ENCODE peak calls at places on chromosomes 3 and 15, in nine cellular contexts. U is GM23338; P is left lung; O is CD4-positive, alpha-beta memory T cell; D is cardiac muscle cell; I is heart left ventricle; C is DND-41; F is iPS DF 6.9; W is adrenal gland. V is an unnamed sample. For H3K27me3, the result is how much of the 10 kb centered on the place peaks cover.

GRCh38 chr15:59105839-59106238 is 893 bp downstream of the CCNB2 start:
- DNase-seq in U (peak), P (no peak), O (no peak), D (no peak), I (no peak), C (no peak), F (no peak), W (no peak), V (no peak)

GRCh38 chr3:197083486-197083885 is 53.9 kb upstream of the MELTF start:
- DNase-seq in U (no peak), P (no peak), O (no peak), D (no peak), I (peak), C (no peak), F (no peak), W (no peak), V (no peak)

GRCh38 chr3:160748226-160748625 is 7.8 kb upstream of the PPM1L start:
- DNase-seq in U (no peak), P (no peak), O (no peak), D (peak), I (no peak), C (no peak), F (no peak), W (peak), V (no peak)

GRCh38 chr3:157079677-157080369 is 80.1 kb downstream of the CCNL1 start:
- DNase-seq in U (no peak), P (no peak), O (no peak), D (no peak), I (no peak), C (no peak), F (no peak), W (no peak), V (no peak)

GRCh38 chr3:138625707-138626365 is 17.3 kb downstream of the FAIM start:
- DNase-seq in U (no peak), P (no peak), O (no peak), D (no peak), I (no peak), C (no peak), F (no peak), W (no peak), V (no peak)

GRCh38 chr15:73892446-73893226 is 19.3 kb downstream of the TBC1D21 start:
- DNase-seq in U (no peak), P (no peak), O (no peak), D (no peak), I (no peak), C (no peak), F (no peak), W (no peak), V (no peak)

GRCh38 chr3:101972430-101973162 is 123.3 kb downstream of the NFKBIZ start:
- DNase-seq in U (no peak), P (no peak), O (no peak), D (no peak), I (no peak), C (no peak), F (no peak), W (no peak), V (peak)

GRCh38 chr15:57777034-57777433 is 70.5 kb downstream of the POLR2M start:
- DNase-seq in U (no peak), P (no peak), O (no peak), D (no peak), I (no peak), C (peak), F (no peak), W (no peak), V (no peak)

GRCh38 chr3:58535531-58536500 is 1.2 kb downstream of the ACOX2 start:
- DNase-seq in U (no peak), P (no peak), O (no peak), D (no peak), I (no peak), C (no peak), F (no peak), W (no peak), V (no peak)

GRCh38 chr3:58049143-58049785 is 41.0 kb downstream of the FLNB start:
- DNase-seq in U (peak), P (no peak), O (no peak), D (peak), I (peak), C (no peak), F (peak), W (peak), V (no peak)

GRCh38 chr15:74376825-74377581 is 9.6 kb upstream of the CYP11A1 start:
- DNase-seq in U (no peak), P (no peak), O (no peak), D (no peak), I (no peak), C (no peak), F (no peak), W (no peak), V (no peak)

GRCh38 chr3:13213911-13214846 is 140.9 kb upstream of the IQSEC1 start:
- DNase-seq in U (no peak), P (peak), O (no peak), D (no peak), I (no peak), C (no peak), F (no peak), W (no peak), V (no peak)

GRCh38 chr3:179971280-179971679 is 65.5 kb downstream of the PEX5L start:
- DNase-seq in U (no peak), P (no peak), O (no peak), D (no peak), I (no peak), C (no peak), F (no peak), W (no peak), V (no peak)

GRCh38 chr3:115436767-115437301 is 186.5 kb upstream of the GAP43 start:
- DNase-seq in U (peak), P (no peak), O (no peak), D (no peak), I (no peak), C (no peak), F (no peak), W (peak), V (no peak)

GRCh38 chr3:100159564-100160153 is 45.4 kb upstream of the FILIP1L start:
- DNase-seq in U (no peak), P (no peak), O (no peak), D (no peak), I (no peak), C (no peak), F (no peak), W (no peak), V (no peak)

GRCh38 chr15:42130246-42130986 is 26.0 kb downstream of the PLA2G4F start:
- DNase-seq in U (no peak), P (no peak), O (no peak), D (no peak), I (no peak), C (no peak), F (no peak), W (no peak), V (no peak)

GRCh38 chr3:36843065-36844051 is 79.0 kb upstream of the DCLK3 start:
- DNase-seq in U (peak), P (no peak), O (peak), D (peak), I (no peak), C (peak), F (peak), W (no peak), V (peak)

GRCh38 chr3:99753268-99753975 is 64.2 kb upstream of the CMSS1 start:
- DNase-seq in U (peak), P (no peak), O (peak), D (peak), I (no peak), C (peak), F (peak), W (no peak), V (peak)

GRCh38 chr3:172231318-172231901 is 192.0 kb downstream of the FNDC3B start:
- DNase-seq in U (no peak), P (no peak), O (no peak), D (no peak), I (no peak), C (no peak), F (no peak), W (no peak), V (no peak)

GRCh38 chr15:29698030-29698701 is 124.1 kb downstream of the TJP1 start:
- DNase-seq in U (no peak), P (no peak), O (no peak), D (no peak), I (no peak), C (no peak), F (no peak), W (no peak), V (no peak)

GRCh38 chr3:69938061-69938460 is 61.5 kb upstream of the SAMMSON start:
- DNase-seq in U (no peak), P (no peak), O (no peak), D (no peak), I (no peak), C (no peak), F (no peak), W (no peak), V (no peak)

GRCh38 chr3:44476181-44476599 is 1.3 kb downstream of the ZNF445 start:
- DNase-seq in U (no peak), P (no peak), O (peak), D (no peak), I (no peak), C (peak), F (no peak), W (no peak), V (peak)

GRCh38 chr3:48505146-48505545 is 1.2 kb upstream of the SHISA5 start:
- DNase-seq in U (no peak), P (no peak), O (no peak), D (no peak), I (no peak), C (no peak), F (no peak), W (no peak), V (no peak)

GRCh38 chr3:114333180-114333922 is 39.5 kb downstream of the TIGIT start:
- DNase-seq in U (peak), P (no peak), O (no peak), D (no peak), I (no peak), C (no peak), F (no peak), W (no peak), V (no peak)

DNA sequence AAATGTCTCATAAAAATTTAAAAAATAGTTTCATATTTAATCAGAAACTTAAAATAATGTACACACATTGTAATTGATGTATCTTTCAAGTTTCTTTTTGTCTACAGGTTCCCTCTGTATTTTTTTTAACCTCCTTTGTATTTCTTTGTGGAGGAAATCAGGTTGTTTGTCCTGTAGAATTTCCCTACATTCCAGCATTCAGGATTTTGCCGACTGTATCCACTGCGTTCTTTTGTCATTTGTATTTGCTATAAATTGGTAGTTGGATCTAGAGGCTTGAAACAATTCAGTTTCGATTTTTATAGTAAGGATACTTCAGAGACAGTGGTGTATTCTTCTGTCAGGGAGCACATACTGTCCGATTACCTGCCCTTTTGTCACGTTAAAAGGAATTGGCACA is 367.2 kb downstream of the SOX2 start:
- DNase-seq in U (peak), P (no peak), O (no peak), D (no peak), I (no peak), C (no peak), F (no peak), W (no peak), V (no peak)
- H3K27me3 ChIP-seq in U (under half), P (under half), O (under half), D (under half), I (under half), C (under half), F (under half), W (under half), V (under half)

DNA sequence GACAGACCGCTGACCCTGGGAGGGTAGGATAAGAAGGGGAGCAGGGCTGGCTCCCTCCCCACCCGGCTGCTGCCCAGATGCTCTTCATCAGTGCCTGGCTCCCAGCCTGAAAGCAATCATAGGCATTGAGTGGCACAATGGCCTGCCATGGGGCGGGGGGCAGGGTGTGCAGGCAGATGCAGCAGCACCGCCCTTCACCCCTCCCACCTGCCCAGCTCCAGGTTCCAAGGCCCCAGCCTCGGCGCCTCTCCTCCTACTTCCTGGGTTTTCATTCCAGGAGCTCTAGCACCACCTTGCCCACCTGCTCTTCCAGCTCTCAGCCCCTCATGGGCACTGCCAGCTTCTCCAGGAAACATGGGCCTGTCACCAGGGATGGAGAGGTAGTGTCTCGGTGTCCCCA is 101.7 kb downstream of the MEGF11 start:
- DNase-seq in U (peak), P (no peak), O (no peak), D (no peak), I (no peak), C (no peak), F (peak), W (no peak), V (no peak)
- H3K27me3 ChIP-seq in U (under half), P (under half), O (under half), D (under half), I (under half), C (under half), F (under half), W (under half), V (under half)

GRCh38 chr3:14295037-14295436 is 107.4 kb upstream of the SLC6A6 start:
- DNase-seq in U (no peak), P (no peak), O (no peak), D (no peak), I (no peak), C (no peak), F (no peak), W (no peak), V (no peak)

GRCh38 chr3:14297784-14298236 is 104.6 kb upstream of the SLC6A6 start:
- DNase-seq in U (peak), P (peak), O (no peak), D (no peak), I (peak), C (no peak), F (no peak), W (peak), V (no peak)

GRCh38 chr3:14297305-14297704 is 105.1 kb upstream of the SLC6A6 start:
- DNase-seq in U (no peak), P (no peak), O (no peak), D (no peak), I (no peak), C (no peak), F (no peak), W (no peak), V (no peak)

GRCh38 chr3:14295777-14296176 is 106.6 kb upstream of the SLC6A6 start:
- DNase-seq in U (no peak), P (no peak), O (no peak), D (no peak), I (no peak), C (no peak), F (no peak), W (no peak), V (no peak)

DNA sequence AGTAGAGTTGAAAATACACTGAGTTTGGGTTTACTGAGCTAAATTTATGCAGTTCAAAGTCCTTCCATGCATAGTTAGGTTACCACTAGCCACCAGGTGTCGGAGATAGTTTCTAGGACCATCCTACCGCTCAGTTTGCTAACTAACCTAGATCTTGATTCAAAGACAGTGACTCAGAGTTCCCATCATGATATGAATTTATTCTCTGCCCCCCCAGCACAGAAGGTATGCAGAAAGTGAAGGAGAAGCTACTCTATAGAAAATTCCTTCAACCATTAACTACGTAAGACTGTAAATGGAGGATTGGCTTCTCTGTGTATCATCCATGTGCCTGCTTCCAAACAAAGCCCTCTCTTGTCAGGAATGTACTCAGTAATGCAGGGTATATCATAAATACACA is 106.1 kb upstream of the SLC6A6 start:
- DNase-seq in U (no peak), P (no peak), O (no peak), D (no peak), I (no peak), C (no peak), F (no peak), W (no peak), V (no peak)
- H3K27me3 ChIP-seq in U (under half), P (under half), O (under half), D (under half), I (under half), C (under half), F (under half), W (under half), V (under half)

DNA sequence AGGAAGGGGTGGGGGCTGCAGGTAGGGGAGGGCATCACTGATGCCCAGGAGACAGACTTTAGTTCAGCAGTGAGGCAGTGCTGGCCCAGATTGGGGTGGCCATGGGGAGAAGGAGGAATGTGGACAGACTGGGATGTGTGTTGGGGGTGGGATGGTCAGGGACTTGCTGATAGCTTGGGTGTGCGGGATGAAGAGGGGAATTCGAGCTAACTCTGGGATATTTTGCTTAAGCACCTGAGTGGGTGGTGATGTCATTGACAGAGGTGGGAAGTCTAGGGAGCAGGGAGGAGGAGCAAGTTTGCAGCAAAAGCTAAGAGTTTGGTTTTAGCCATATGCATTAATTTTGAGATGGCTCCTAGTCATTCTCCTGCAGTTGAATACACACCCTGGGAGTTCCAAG is 207.5 kb downstream of the RPLP1 start:
- DNase-seq in U (no peak), P (no peak), O (no peak), D (no peak), I (no peak), C (no peak), F (no peak), W (no peak), V (no peak)
- H3K27me3 ChIP-seq in U (under half), P (under half), O (under half), D (under half), I (under half), C (under half), F (under half), W (under half), V (under half)

GRCh38 chr3:123453675-123454074 is 4.8 kb upstream of the ADCY5 start:
- DNase-seq in U (no peak), P (no peak), O (no peak), D (no peak), I (no peak), C (no peak), F (no peak), W (no peak), V (no peak)
- H3K27me3 ChIP-seq in U (under half), P (under half), O (under half), D (under half), I (under half), C (under half), F (under half), W (under half), V (under half)

GRCh38 chr15:38724827-38725226 is 160.2 kb upstream of the RASGRP1 start:
- DNase-seq in U (no peak), P (no peak), O (no peak), D (no peak), I (no peak), C (no peak), F (no peak), W (no peak), V (no peak)
- H3K27me3 ChIP-seq in U (under half), P (under half), O (under half), D (under half), I (under half), C (under half), F (under half), W (under half), V (under half)

DNA sequence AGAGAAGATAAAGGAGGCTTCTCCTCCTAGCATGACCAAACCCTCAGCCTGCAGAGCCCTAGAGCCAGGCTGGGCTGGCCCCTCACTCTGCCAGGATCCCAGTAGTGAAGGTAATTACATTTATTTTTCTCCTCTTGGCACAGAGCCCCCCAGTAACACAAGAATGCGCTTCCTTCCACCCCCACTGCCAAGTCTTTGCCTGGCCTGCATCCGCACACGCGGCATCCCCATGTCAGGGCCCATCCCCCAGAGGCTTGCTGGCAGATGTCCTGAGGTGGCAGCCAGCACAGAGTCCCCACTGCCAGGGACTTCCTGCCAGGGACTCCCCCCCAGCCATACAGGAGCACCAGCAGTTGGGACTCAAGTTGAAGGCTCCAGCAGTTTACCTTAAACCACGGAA is 41.1 kb downstream of the MEGF11 start:
- DNase-seq in U (no peak), P (no peak), O (no peak), D (no peak), I (no peak), C (no peak), F (no peak), W (no peak), V (no peak)
- H3K27me3 ChIP-seq in U (under half), P (under half), O (under half), D (under half), I (under half), C (under half), F (under half), W (under half), V (under half)

GRCh38 chr15:67836955-67837354 is 2.9 kb downstream of the RNU6-1 start:
- DNase-seq in U (no peak), P (no peak), O (no peak), D (no peak), I (no peak), C (no peak), F (no peak), W (no peak), V (no peak)
- H3K27me3 ChIP-seq in U (half or more), P (under half), O (under half), D (half or more), I (under half), C (under half), F (half or more), W (under half), V (under half)

GRCh38 chr15:88605507-88606436 is 15.4 kb upstream of the AEN start:
- DNase-seq in U (peak), P (peak), O (peak), D (peak), I (peak), C (peak), F (no peak), W (peak), V (peak)
- H3K27me3 ChIP-seq in U (half or more), P (under half), O (half or more), D (half or more), I (half or more), C (under half), F (under half), W (under half), V (under half)